ENCODE peak calls at places on chromosomes 11 and 22, in ten cellular contexts. R, P, Z, L, O, N, G, E, I and D are unnamed samples.

GRCh38 chr11:38345286-38345685 is 1747.2 kb upstream of the RAG2 start:
- DNase-seq in R (no peak), P (no peak), Z (no peak), L (no peak), O (no peak), N (no peak), G (no peak), E (no peak), I (no peak), D (no peak)

GRCh38 chr11:6637871-6638270 is 17.7 kb downstream of the DCHS1 start:
- DNase-seq in R (no peak), P (no peak), Z (peak; percentile 67), L (no peak), O (no peak), N (no peak), G (no peak), E (no peak), I (no peak), D (no peak)

GRCh38 chr11:112247198-112247597 is 13.5 kb downstream of the PLET1 start:
- DNase-seq in R (no peak), P (no peak), Z (no peak), L (no peak), O (no peak), N (no peak), G (no peak), E (no peak), I (no peak), D (no peak)

GRCh38 chr11:71366076-71366475 is 82.1 kb downstream of the DHCR7 start:
- DNase-seq in R (no peak), P (no peak), Z (no peak), L (no peak), O (no peak), N (no peak), G (no peak), E (no peak), I (no peak), D (no peak)

GRCh38 chr11:47107709-47108108 is 69.0 kb downstream of the ARFGAP2 start:
- DNase-seq in R (no peak), P (no peak), Z (no peak), L (no peak), O (no peak), N (no peak), G (no peak), E (no peak), I (no peak), D (no peak)

GRCh38 chr11:56027354-56027753 is at the start of gene OR5AS1:
- DNase-seq in R (no peak), P (no peak), Z (no peak), L (no peak), O (no peak), N (no peak), G (no peak), E (no peak), I (no peak), D (no peak)

GRCh38 chr11:43547900-43548381 is 132.6 kb upstream of the HSD17B12 start:
- DNase-seq in R (no peak), P (peak; percentile 72), Z (peak; percentile 41), L (no peak), O (no peak), N (no peak), G (peak; percentile 89), E (no peak), I (no peak), D (no peak)

GRCh38 chr11:128544625-128545024 is 42.7 kb downstream of the ETS1 start:
- DNase-seq in R (no peak), P (no peak), Z (no peak), L (no peak), O (no peak), N (no peak), G (no peak), E (no peak), I (no peak), D (no peak)

GRCh38 chr11:108916935-108917334 is 252.1 kb downstream of the DDX10 start:
- DNase-seq in R (no peak), P (no peak), Z (no peak), L (no peak), O (no peak), N (no peak), G (no peak), E (no peak), I (no peak), D (no peak)

GRCh38 chr11:69497221-69497787 is 15.8 kb downstream of the LINC01488 start:
- DNase-seq in R (peak; percentile 35), P (peak; percentile 49), Z (peak; percentile 80), L (peak; percentile 47), O (peak; percentile 8), N (no peak), G (no peak), E (no peak), I (peak; percentile 95), D (peak; percentile 61)

GRCh38 chr11:35402751-35403454 is 16.5 kb downstream of the SLC1A2 start:
- DNase-seq in R (no peak), P (no peak), Z (no peak), L (no peak), O (no peak), N (no peak), G (no peak), E (no peak), I (no peak), D (no peak)

GRCh38 chr22:27331526-27332281 is 469.9 kb downstream of the MN1 start:
- DNase-seq in R (no peak), P (peak; percentile 77), Z (peak; percentile 34), L (peak; percentile 38), O (no peak), N (no peak), G (no peak), E (peak; percentile 52), I (no peak), D (no peak)

GRCh38 chr11:67247946-67248550 is 18.2 kb upstream of the GRK2 start:
- DNase-seq in R (no peak), P (no peak), Z (no peak), L (no peak), O (no peak), N (no peak), G (no peak), E (no peak), I (no peak), D (no peak)

GRCh38 chr11:73206751-73207280 is 11.3 kb upstream of the P2RY2 start:
- DNase-seq in R (no peak), P (no peak), Z (no peak), L (no peak), O (no peak), N (no peak), G (no peak), E (no peak), I (no peak), D (no peak)

DNA sequence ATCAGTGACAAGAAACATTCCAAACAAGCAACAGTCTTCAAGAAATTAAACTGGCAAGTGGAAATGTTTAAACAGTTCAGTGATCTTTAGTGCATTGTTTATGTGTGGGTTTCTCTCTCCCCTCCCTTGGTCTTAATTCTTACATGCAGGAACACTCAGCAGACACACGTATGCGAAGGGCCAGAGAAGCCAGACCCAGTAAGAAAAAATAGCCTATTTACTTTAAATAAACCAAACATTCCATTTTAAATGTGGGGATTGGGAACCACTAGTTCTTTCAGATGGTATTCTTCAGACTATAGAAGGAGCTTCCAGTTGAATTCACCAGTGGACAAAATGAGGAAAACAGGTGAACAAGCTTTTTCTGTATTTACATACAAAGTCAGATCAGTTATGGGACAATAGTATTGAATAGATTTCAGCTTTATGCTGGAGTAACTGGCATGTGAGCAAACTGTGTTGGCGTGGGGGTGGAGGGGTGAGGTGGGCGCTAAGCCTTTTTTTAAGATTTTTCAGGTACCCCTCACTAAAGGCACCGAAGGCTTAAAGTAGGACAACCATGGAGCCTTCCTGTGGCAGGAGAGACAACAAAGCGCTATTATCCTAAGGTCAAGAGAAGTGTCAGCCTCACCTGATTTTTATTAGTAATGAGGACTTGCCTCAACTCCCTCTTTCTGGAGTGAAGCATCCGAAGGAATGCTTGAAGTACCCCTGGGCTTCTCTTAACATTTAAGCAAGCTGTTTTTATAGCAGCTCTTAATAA is 6.0 kb downstream of the MALAT1 start:
- DNase-seq in R (no peak), P (no peak), Z (no peak), L (no peak), O (no peak), N (no peak), G (peak; percentile 12), E (no peak), I (no peak), D (no peak)
- TF ChIP-seq POLR2AphosphoS5 in R (peak; percentile 62), P (peak; percentile 11), Z (no peak), L (peak; percentile 92), O (peak; percentile 79), N (peak; percentile 42), G (peak; percentile 94), E (no peak), I (no peak), D (no peak)

GRCh38 chr11:91100432-91100831 is 877.6 kb upstream of the CHORDC1 start:
- DNase-seq in R (no peak), P (no peak), Z (no peak), L (no peak), O (no peak), N (no peak), G (no peak), E (no peak), I (no peak), D (no peak)

GRCh38 chr11:91104237-91104636 is 881.4 kb upstream of the CHORDC1 start:
- DNase-seq in R (no peak), P (no peak), Z (no peak), L (no peak), O (no peak), N (no peak), G (no peak), E (no peak), I (no peak), D (no peak)
- TF ChIP-seq POLR2AphosphoS5 in R (no peak), P (no peak), Z (no peak), L (no peak), O (no peak), N (no peak), G (no peak), E (no peak), I (no peak), D (no peak)

DNA sequence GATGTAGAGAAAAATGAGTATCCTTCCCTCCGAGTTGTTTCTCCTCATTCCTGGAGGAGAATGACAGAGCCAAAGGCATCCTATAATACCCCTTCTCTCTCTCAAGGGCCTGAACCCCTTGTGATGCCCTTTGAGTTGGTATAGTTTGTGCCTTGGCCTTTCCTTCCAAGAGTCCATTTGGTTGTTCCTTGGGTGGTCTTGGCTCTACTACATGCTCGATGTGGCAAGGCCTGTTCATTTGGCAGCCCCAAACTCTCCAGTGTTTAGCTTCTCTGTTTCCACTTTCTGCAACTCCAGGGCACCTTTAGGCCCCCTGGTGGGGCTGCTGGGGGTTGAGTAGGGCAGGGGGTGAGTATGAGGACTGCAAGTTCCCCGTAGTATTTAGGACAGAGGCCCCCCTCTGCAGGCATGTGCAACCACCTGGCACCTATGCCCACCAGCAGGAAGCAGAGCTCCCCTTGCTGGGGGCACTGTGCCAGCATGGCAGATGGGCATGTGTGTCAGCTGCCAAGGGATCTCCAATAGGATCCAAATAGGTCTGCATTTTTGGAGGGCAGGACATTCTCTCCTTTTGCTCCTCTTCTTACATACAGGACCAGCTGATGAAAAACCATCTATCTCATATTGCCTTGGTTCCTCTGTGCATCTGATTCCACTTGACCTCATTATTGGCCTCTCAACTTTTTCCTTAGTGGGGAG is 217.2 kb upstream of the CADM1 start:
- DNase-seq in R (no peak), P (no peak), Z (no peak), L (no peak), O (no peak), N (no peak), G (no peak), E (no peak), I (no peak), D (no peak)
- TF ChIP-seq POLR2AphosphoS5 in R (no peak), P (no peak), Z (no peak), L (no peak), O (no peak), N (no peak), G (no peak), E (no peak), I (no peak), D (no peak)

GRCh38 chr11:86621854-86622253 is 50.6 kb downstream of the ME3 start:
- DNase-seq in R (no peak), P (no peak), Z (no peak), L (no peak), O (no peak), N (no peak), G (no peak), E (no peak), I (no peak), D (no peak)
- TF ChIP-seq POLR2AphosphoS5 in R (no peak), P (no peak), Z (no peak), L (no peak), O (no peak), N (no peak), G (no peak), E (no peak), I (no peak), D (no peak)